ENCODE peak calls at places on chromosomes 13 and 19, in nine cellular contexts. F is kidney; Q is left ventricle myocardium inferior; E is CD8-positive, alpha-beta memory T cell; N is colonic mucosa; I is H9; K is CD8-positive, alpha-beta T cell; L is breast epithelium; Y is upper lobe of right lung. B is an unnamed sample.

GRCh38 chr19:21603431-21604153 is 98.2 kb downstream of the ZNF429 start:
- DNase-seq in E (no peak), K (no peak), Q (no peak), I (no peak), N (no peak), F (no peak), L (no peak), Y (no peak), B (no peak)

GRCh38 chr19:13505761-13506549 is at the start of gene CACNA1A:
- DNase-seq in K (no peak), N (no peak), E (peak; percentile 3), F (no peak), Y (no peak), Q (no peak), I (peak; percentile 46), L (no peak), B (no peak)

GRCh38 chr13:95660981-95661581 is 15.9 kb upstream of the DNAJC3 start:
- DNase-seq in N (no peak), Q (no peak), F (no peak), K (no peak), I (no peak), Y (no peak), L (no peak), E (peak; percentile 13), B (no peak)

GRCh38 chr13:32910530-32910929 is 105.7 kb upstream of the KL start:
- DNase-seq in Q (no peak), F (no peak), L (no peak), Y (no peak), E (no peak), I (no peak), N (no peak), K (no peak), B (no peak)

GRCh38 chr13:86298741-86299140 is 499.5 kb upstream of the SLITRK6 start:
- DNase-seq in E (no peak), Q (no peak), N (no peak), Y (no peak), I (no peak), F (no peak), K (no peak), L (no peak), B (no peak)

GRCh38 chr13:51453308-51453958 is 597 bp upstream of the INTS6 start:
- DNase-seq in L (peak; percentile 64), I (no peak), E (peak; percentile 87), N (peak; percentile 87), F (peak; percentile 94), Q (peak; percentile 88), Y (peak; percentile 94), K (peak; percentile 84), B (peak; percentile 75)

GRCh38 chr19:11190501-11190900 is 6.8 kb downstream of the KANK2 start:
- DNase-seq in L (no peak), N (no peak), Q (no peak), Y (no peak), I (no peak), K (no peak), F (no peak), E (no peak), B (no peak)

GRCh38 chr19:15260939-15261338 is 28.7 kb upstream of the EPHX3 start:
- DNase-seq in F (no peak), Y (no peak), N (no peak), I (no peak), L (no peak), K (no peak), Q (no peak), E (no peak), B (no peak)

GRCh38 chr19:30070970-30071632 is 129.1 kb downstream of the URI1 start:
- DNase-seq in E (no peak), F (peak; percentile 37), N (no peak), L (peak; percentile 37), Y (peak; percentile 48), K (no peak), Q (peak; percentile 55), I (no peak), B (no peak)

GRCh38 chr19:35251456-35251855 is 2.7 kb downstream of the LSR start:
- DNase-seq in E (no peak), F (no peak), L (no peak), N (peak; percentile 13), Y (peak; percentile 13), K (no peak), I (no peak), Q (no peak), B (no peak)

GRCh38 chr19:31109626-31110025 is 239.6 kb downstream of the TSHZ3 start:
- DNase-seq in N (no peak), E (no peak), I (no peak), F (no peak), Q (no peak), L (no peak), K (no peak), Y (no peak), B (no peak)

GRCh38 chr19:31110331-31110730 is 238.9 kb downstream of the TSHZ3 start:
- DNase-seq in L (no peak), K (no peak), E (no peak), I (peak; percentile 59), Y (no peak), F (no peak), N (no peak), Q (no peak), B (no peak)

GRCh38 chr19:31112158-31112557 is 237.1 kb downstream of the TSHZ3 start:
- DNase-seq in E (no peak), F (no peak), Y (no peak), L (no peak), I (no peak), Q (no peak), N (no peak), K (no peak), B (no peak)

GRCh38 chr19:31113250-31113685 is 236.0 kb downstream of the TSHZ3 start:
- DNase-seq in F (no peak), E (no peak), L (no peak), I (no peak), N (no peak), Q (no peak), Y (no peak), K (no peak), B (no peak)

DNA sequence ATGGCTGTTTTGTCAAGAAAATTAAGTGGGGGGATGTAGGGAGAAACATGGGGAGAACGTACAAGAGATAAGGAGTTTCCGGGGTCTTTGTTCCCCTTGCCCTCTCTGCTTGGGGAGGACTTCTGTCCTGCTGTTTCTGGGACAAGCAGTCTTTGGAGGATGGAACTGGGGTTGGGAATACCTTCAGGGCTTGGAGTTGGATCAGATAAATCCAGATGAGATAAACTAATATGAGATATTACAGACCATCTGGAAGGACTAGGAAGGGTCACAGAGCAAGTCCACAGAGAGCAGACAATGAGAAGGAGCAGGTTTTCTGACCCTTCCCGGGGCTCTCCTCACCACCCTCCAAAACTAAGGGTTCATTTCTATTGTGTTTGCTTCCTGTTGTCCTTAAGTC is 237.5 kb downstream of the TSHZ3 start:
- DNase-seq in L (no peak), Q (no peak), K (no peak), F (no peak), N (no peak), I (no peak), E (no peak), Y (no peak), B (no peak)
- H3K9me3 ChIP-seq in L (no peaks in the 10 kb centered on the region), Q (no peaks in the 10 kb centered on the region), K (no peaks in the 10 kb centered on the region), F (no peaks in the 10 kb centered on the region), N (no peaks in the 10 kb centered on the region), I (no peaks in the 10 kb centered on the region), E (no peaks in the 10 kb centered on the region), Y (no peaks in the 10 kb centered on the region), B (no peaks in the 10 kb centered on the region)

GRCh38 chr19:6987850-6988249 is 33.4 kb downstream of the MBD3L2B start:
- DNase-seq in K (no peak), N (no peak), Q (no peak), L (no peak), Y (no peak), F (no peak), I (no peak), E (no peak), B (no peak)
- H3K9me3 ChIP-seq in K (no peaks in the 10 kb centered on the region), N (no peaks in the 10 kb centered on the region), Q (peaks cover 38% of the 10 kb centered on the region), L (peaks cover 20% of the 10 kb centered on the region), Y (peaks cover 8% of the 10 kb centered on the region), F (no peaks in the 10 kb centered on the region), I (peaks cover 66% of the 10 kb centered on the region), E (peaks cover 13% of the 10 kb centered on the region), B (no peaks in the 10 kb centered on the region)

GRCh38 chr19:56874530-56874929 is 34.0 kb upstream of the PEG3 start:
- DNase-seq in K (no peak), E (no peak), I (no peak), L (no peak), Q (no peak), N (no peak), Y (no peak), F (no peak), B (no peak)

GRCh38 chr19:56873493-56873892 is 33.0 kb upstream of the PEG3 start:
- DNase-seq in L (no peak), Q (no peak), N (no peak), Y (no peak), K (no peak), I (no peak), F (no peak), E (no peak), B (no peak)

GRCh38 chr19:56868446-56868845 is 27.9 kb upstream of the PEG3 start:
- DNase-seq in E (no peak), K (no peak), L (no peak), I (no peak), N (no peak), Y (no peak), Q (no peak), F (no peak), B (no peak)

GRCh38 chr19:56866563-56866962 is 26.0 kb upstream of the PEG3 start:
- DNase-seq in I (no peak), F (no peak), Y (no peak), Q (no peak), E (no peak), N (no peak), L (no peak), K (no peak), B (no peak)

GRCh38 chr19:56869886-56870285 is 29.4 kb upstream of the PEG3 start:
- DNase-seq in N (no peak), K (no peak), L (no peak), I (no peak), E (no peak), Y (no peak), Q (no peak), F (no peak), B (no peak)
- H3K9me3 ChIP-seq in N (no peaks in the 10 kb centered on the region), K (peaks cover 9% of the 10 kb centered on the region), L (peaks cover 13% of the 10 kb centered on the region), I (peaks cover 70% of the 10 kb centered on the region), E (peaks cover 5% of the 10 kb centered on the region), Y (no peaks in the 10 kb centered on the region), Q (peaks cover 11% of the 10 kb centered on the region), F (no peaks in the 10 kb centered on the region), B (peaks cover 3% of the 10 kb centered on the region)

GRCh38 chr13:61039302-61039701 is 376.3 kb downstream of the PCDH20 start:
- DNase-seq in E (no peak), Y (no peak), Q (no peak), K (no peak), L (no peak), I (no peak), N (no peak), F (no peak), B (no peak)
- H3K9me3 ChIP-seq in E (no peaks in the 10 kb centered on the region), Y (no peaks in the 10 kb centered on the region), Q (no peaks in the 10 kb centered on the region), K (no peaks in the 10 kb centered on the region), L (no peaks in the 10 kb centered on the region), I (no peaks in the 10 kb centered on the region), N (no peaks in the 10 kb centered on the region), F (no peaks in the 10 kb centered on the region), B (no peaks in the 10 kb centered on the region)